ENCODE peak calls at places on chromosomes 4 and X, in five cellular contexts. S is HepG2, K is K562, B is GM12878, U is SK-N-SH. M is an unnamed sample.

GRCh38 chr4:86993909-86994672 is 59.3 kb downstream of the AFF1 start:
- DNase-seq in U (no peak), K (no peak), B (no peak), S (peak; percentile 74), M (no peak)

GRCh38 chr4:173192375-173193162 is 24.0 kb downstream of the GALNT7 start:
- DNase-seq in U (no peak), S (no peak), B (no peak), K (no peak), M (no peak)

GRCh38 chr4:149961876-149962597 is 116.2 kb upstream of the DCLK2 start:
- DNase-seq in B (no peak), U (no peak), K (no peak), S (no peak), M (no peak)

GRCh38 chrX:46917634-46918033 is 5.4 kb downstream of the JADE3 start:
- DNase-seq in K (no peak), B (no peak), S (no peak), U (no peak), M (no peak)

GRCh38 chr4:9970399-9971011 is 50.8 kb downstream of the SLC2A9 start:
- DNase-seq in U (no peak), K (no peak), S (no peak), B (peak; percentile 41), M (no peak)

GRCh38 chrX:135327299-135327698 is 18.0 kb downstream of the ETDC start:
- DNase-seq in K (no peak), B (no peak), U (no peak), S (no peak), M (no peak)

GRCh38 chrX:15864629-15865028 is 10.0 kb upstream of the AP1S2 start:
- DNase-seq in K (no peak), S (no peak), U (no peak), B (no peak), M (no peak)

GRCh38 chr4:109302366-109303140 is at the start of gene COL25A1:
- DNase-seq in S (no peak), U (peak; percentile 65), B (no peak), K (no peak), M (no peak)

GRCh38 chr4:80268081-80268823 is 1.8 kb downstream of the FGF5 start:
- DNase-seq in U (peak; percentile 20), B (no peak), K (no peak), S (no peak), M (no peak)

GRCh38 chr4:793109-793861 is 32.6 kb downstream of the CPLX1 start:
- DNase-seq in K (no peak), S (no peak), U (no peak), B (no peak), M (no peak)
- TF ChIP-seq ZBTB33 in K (no peak), S (no peak), U (no peak), B (no peak), M (no peak)

GRCh38 chrX:39309721-39310152 is 508.5 kb downstream of the MID1IP1 start:
- DNase-seq in B (no peak), U (peak; percentile 14), S (no peak), K (peak; percentile 2), M (no peak)

GRCh38 chrX:39311646-39312045 is 510.4 kb downstream of the MID1IP1 start:
- DNase-seq in B (no peak), K (no peak), U (no peak), S (no peak), M (no peak)

GRCh38 chrX:39313149-39313548 is 511.9 kb downstream of the MID1IP1 start:
- DNase-seq in U (no peak), B (no peak), K (no peak), S (no peak), M (no peak)

GRCh38 chrX:39309018-39309620 is 507.9 kb downstream of the MID1IP1 start:
- DNase-seq in U (no peak), B (no peak), S (no peak), K (no peak), M (no peak)

DNA sequence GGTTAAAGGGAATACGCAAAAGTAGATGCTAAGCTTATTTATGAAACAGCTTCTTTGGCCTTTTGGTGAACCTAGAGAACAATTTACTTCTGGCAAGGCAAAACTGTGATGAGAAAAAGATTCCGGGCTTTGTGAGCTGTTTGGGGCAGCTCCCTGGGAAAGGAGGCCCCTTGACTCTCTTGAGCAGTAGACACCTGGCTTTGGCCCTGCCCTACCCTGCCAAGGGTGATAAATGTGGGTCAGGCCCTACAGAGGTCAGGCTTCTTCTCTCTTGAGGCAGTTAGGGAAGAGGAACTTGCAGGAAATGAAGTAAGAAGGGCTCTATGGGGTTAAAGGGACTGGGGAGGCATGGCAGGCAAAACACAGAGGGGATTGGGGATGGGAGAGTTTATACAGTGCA is 509.7 kb downstream of the MID1IP1 start:
- DNase-seq in B (no peak), K (no peak), S (no peak), U (no peak), M (no peak)
- TF ChIP-seq ZBTB33 in B (no peak), K (no peak), S (no peak), U (no peak), M (no peak)

DNA sequence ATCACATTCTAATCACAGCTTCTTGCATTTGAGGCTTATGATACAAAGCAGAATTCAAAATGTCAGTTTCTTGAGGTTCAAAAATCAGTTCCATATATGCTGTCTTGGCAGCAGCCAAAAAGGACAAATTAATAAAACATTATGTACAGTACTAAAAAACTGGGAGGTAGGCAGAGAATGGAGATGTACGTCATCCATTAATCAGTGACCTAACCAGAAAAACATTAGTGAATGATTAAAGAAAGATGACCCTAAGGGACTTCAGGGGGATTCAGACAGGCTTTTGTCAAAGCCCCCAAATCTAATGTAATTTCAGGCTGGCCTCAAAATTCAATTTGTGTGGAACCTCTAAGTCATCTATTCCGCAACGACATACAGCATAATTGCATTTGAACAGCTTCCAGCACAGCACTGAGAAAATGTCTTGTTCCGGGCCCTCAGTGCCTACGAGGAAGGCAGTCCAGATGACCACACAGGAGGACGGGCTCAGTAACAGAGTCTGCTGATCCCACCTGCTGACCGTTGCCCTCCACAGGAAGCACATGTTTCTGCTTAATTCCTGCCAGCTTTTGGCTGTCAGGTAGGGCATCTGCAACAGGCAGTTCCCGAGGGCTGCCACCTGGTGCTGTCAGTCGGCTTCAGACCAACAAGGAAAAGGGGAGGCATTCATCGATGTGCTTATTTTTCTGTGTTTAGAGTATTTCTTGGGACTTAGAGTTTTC is 83.8 kb upstream of the HHIP start:
- DNase-seq in K (no peak), U (no peak), S (no peak), B (no peak), M (no peak)
- TF ChIP-seq ZBTB33 in K (no peak), U (no peak), S (no peak), B (no peak), M (no peak)

GRCh38 chrX:110417128-110417527 is 58.5 kb downstream of the RTL9 start:
- DNase-seq in S (no peak), U (peak; percentile 70), K (no peak), B (no peak), M (no peak)

GRCh38 chrX:110418857-110419249 is 60.2 kb downstream of the RTL9 start:
- DNase-seq in B (no peak), S (no peak), U (no peak), K (no peak), M (no peak)

GRCh38 chrX:110420771-110421498 is 62.3 kb downstream of the RTL9 start:
- DNase-seq in U (no peak), K (peak; percentile 56), B (no peak), S (no peak), M (no peak)

GRCh38 chrX:110415440-110416167 is 57.0 kb downstream of the RTL9 start:
- DNase-seq in B (no peak), K (no peak), U (no peak), S (no peak), M (no peak)

GRCh38 chrX:110418220-110418856 is 59.7 kb downstream of the RTL9 start:
- DNase-seq in B (no peak), K (peak; percentile 65), U (peak; percentile 22), S (no peak), M (no peak)
- TF ChIP-seq ZBTB33 in B (no peak), K (no peak), U (no peak), S (no peak), M (no peak)

DNA sequence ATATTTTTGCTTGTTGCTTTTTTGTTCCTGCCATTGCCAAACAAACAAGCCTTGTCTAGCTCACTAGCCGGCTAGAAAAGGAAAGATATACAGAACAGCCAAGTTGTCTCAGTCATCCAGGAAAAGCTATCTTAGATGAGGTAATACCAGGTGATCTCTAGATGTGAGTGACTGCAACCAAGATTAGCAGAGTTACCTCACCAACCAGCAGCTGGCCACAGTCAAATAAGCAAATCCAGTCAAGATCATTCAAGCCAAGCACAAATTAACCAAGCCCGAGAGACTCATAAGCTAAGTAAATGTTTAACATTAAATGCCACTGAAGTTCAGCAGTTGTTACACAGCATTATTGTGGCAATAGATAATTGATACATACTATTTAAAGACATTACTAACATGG is 108.6 kb downstream of the CENPC start:
- DNase-seq in B (peak; percentile 8), S (no peak), K (no peak), U (no peak), M (no peak)
- TF ChIP-seq ZBTB33 in B (no peak), S (no peak), K (no peak), U (no peak), M (no peak)

M was measured in HCT116.